ENCODE peak calls at places on chromosomes 3 and 15, in seven cellular contexts. One of them, this sample, is unnamed.

GRCh38 chr15:82810863-82811421 is 1.5 kb downstream of the WHAMM start:
- DNase-seq in stimulated activated naive CD4-positive, alpha-beta T cell treated with Interleukin-2 at 50 U/mL for 16 hours: peak; percentile 50
- DNase-seq in effector CD4-positive, alpha-beta T cell: peak; percentile 47
- DNase-seq in fibroblast of pulmonary artery: peak; percentile 10
- DNase-seq in T-helper 2 cell: peak; percentile 81
- DNase-seq in mucosa of descending colon: no peak
- DNase-seq in NCI-H1048: no peak
- DNase-seq in this sample: peak; percentile 45

GRCh38 chr3:194103475-194103874 is 32.5 kb upstream of the HES1 start:
- DNase-seq in NCI-H1048: no peak
- DNase-seq in T-helper 2 cell: peak; percentile 21
- DNase-seq in fibroblast of pulmonary artery: no peak
- DNase-seq in mucosa of descending colon: no peak
- DNase-seq in stimulated activated naive CD4-positive, alpha-beta T cell treated with Interleukin-2 at 50 U/mL for 16 hours: no peak
- DNase-seq in effector CD4-positive, alpha-beta T cell: peak; percentile 10
- DNase-seq in this sample: peak; percentile 49

GRCh38 chr3:44931791-44932190 is 44.2 kb downstream of the ZDHHC3 start:
- DNase-seq in fibroblast of pulmonary artery: no peak
- DNase-seq in effector CD4-positive, alpha-beta T cell: no peak
- DNase-seq in mucosa of descending colon: no peak
- DNase-seq in T-helper 2 cell: no peak
- DNase-seq in stimulated activated naive CD4-positive, alpha-beta T cell treated with Interleukin-2 at 50 U/mL for 16 hours: no peak
- DNase-seq in NCI-H1048: no peak
- DNase-seq in this sample: no peak

GRCh38 chr15:66617137-66618090 is 51.6 kb upstream of the LCTL start:
- DNase-seq in stimulated activated naive CD4-positive, alpha-beta T cell treated with Interleukin-2 at 50 U/mL for 16 hours: no peak
- DNase-seq in mucosa of descending colon: peak; percentile 71
- DNase-seq in effector CD4-positive, alpha-beta T cell: no peak
- DNase-seq in T-helper 2 cell: no peak
- DNase-seq in NCI-H1048: no peak
- DNase-seq in fibroblast of pulmonary artery: peak; percentile 88
- DNase-seq in this sample: no peak

GRCh38 chr15:57550640-57551039 is 41.1 kb upstream of the MYZAP start:
- DNase-seq in T-helper 2 cell: no peak
- DNase-seq in mucosa of descending colon: peak; percentile 71
- DNase-seq in NCI-H1048: no peak
- DNase-seq in effector CD4-positive, alpha-beta T cell: no peak
- DNase-seq in stimulated activated naive CD4-positive, alpha-beta T cell treated with Interleukin-2 at 50 U/mL for 16 hours: no peak
- DNase-seq in fibroblast of pulmonary artery: peak; percentile 16
- DNase-seq in this sample: no peak

GRCh38 chr3:73681610-73682009 is 56.9 kb upstream of the PDZRN3 start:
- DNase-seq in stimulated activated naive CD4-positive, alpha-beta T cell treated with Interleukin-2 at 50 U/mL for 16 hours: no peak
- DNase-seq in mucosa of descending colon: no peak
- DNase-seq in effector CD4-positive, alpha-beta T cell: no peak
- DNase-seq in T-helper 2 cell: no peak
- DNase-seq in NCI-H1048: no peak
- DNase-seq in fibroblast of pulmonary artery: peak; percentile 32
- DNase-seq in this sample: no peak

GRCh38 chr15:68503791-68504720 is 72.1 kb upstream of the ITGA11 start:
- DNase-seq in mucosa of descending colon: no peak
- DNase-seq in stimulated activated naive CD4-positive, alpha-beta T cell treated with Interleukin-2 at 50 U/mL for 16 hours: no peak
- DNase-seq in T-helper 2 cell: no peak
- DNase-seq in fibroblast of pulmonary artery: no peak
- DNase-seq in NCI-H1048: no peak
- DNase-seq in effector CD4-positive, alpha-beta T cell: no peak
- DNase-seq in this sample: no peak

GRCh38 chr3:52095990-52096775 is 39.8 kb upstream of the DUSP7 start:
- DNase-seq in T-helper 2 cell: no peak
- DNase-seq in NCI-H1048: no peak
- DNase-seq in effector CD4-positive, alpha-beta T cell: no peak
- DNase-seq in stimulated activated naive CD4-positive, alpha-beta T cell treated with Interleukin-2 at 50 U/mL for 16 hours: no peak
- DNase-seq in mucosa of descending colon: peak; percentile 2
- DNase-seq in fibroblast of pulmonary artery: no peak
- DNase-seq in this sample: no peak

GRCh38 chr3:187875868-187876267 is 130.6 kb upstream of the BCL6 start:
- DNase-seq in stimulated activated naive CD4-positive, alpha-beta T cell treated with Interleukin-2 at 50 U/mL for 16 hours: no peak
- DNase-seq in fibroblast of pulmonary artery: no peak
- DNase-seq in mucosa of descending colon: no peak
- DNase-seq in T-helper 2 cell: no peak
- DNase-seq in effector CD4-positive, alpha-beta T cell: no peak
- DNase-seq in NCI-H1048: no peak
- DNase-seq in this sample: no peak

GRCh38 chr15:48730506-48730905 is 80.4 kb downstream of the CEP152 start:
- DNase-seq in stimulated activated naive CD4-positive, alpha-beta T cell treated with Interleukin-2 at 50 U/mL for 16 hours: no peak
- DNase-seq in mucosa of descending colon: no peak
- DNase-seq in NCI-H1048: no peak
- DNase-seq in T-helper 2 cell: no peak
- DNase-seq in fibroblast of pulmonary artery: no peak
- DNase-seq in effector CD4-positive, alpha-beta T cell: no peak
- DNase-seq in this sample: no peak

GRCh38 chr3:119700269-119700919 is 2.4 kb upstream of the CFAP91 start:
- DNase-seq in mucosa of descending colon: no peak
- DNase-seq in T-helper 2 cell: peak; percentile 63
- DNase-seq in stimulated activated naive CD4-positive, alpha-beta T cell treated with Interleukin-2 at 50 U/mL for 16 hours: peak; percentile 2
- DNase-seq in effector CD4-positive, alpha-beta T cell: peak; percentile 5
- DNase-seq in fibroblast of pulmonary artery: peak; percentile 39
- DNase-seq in NCI-H1048: no peak
- DNase-seq in this sample: peak; percentile 15

GRCh38 chr15:83581381-83581780 is 72.5 kb upstream of the ADAMTSL3 start:
- DNase-seq in NCI-H1048: no peak
- DNase-seq in fibroblast of pulmonary artery: no peak
- DNase-seq in T-helper 2 cell: no peak
- DNase-seq in mucosa of descending colon: no peak
- DNase-seq in effector CD4-positive, alpha-beta T cell: no peak
- DNase-seq in stimulated activated naive CD4-positive, alpha-beta T cell treated with Interleukin-2 at 50 U/mL for 16 hours: no peak
- DNase-seq in this sample: no peak

GRCh38 chr3:167895684-167896083 is 160.2 kb downstream of the SERPINI1 start:
- DNase-seq in mucosa of descending colon: no peak
- DNase-seq in NCI-H1048: no peak
- DNase-seq in stimulated activated naive CD4-positive, alpha-beta T cell treated with Interleukin-2 at 50 U/mL for 16 hours: no peak
- DNase-seq in fibroblast of pulmonary artery: no peak
- DNase-seq in T-helper 2 cell: no peak
- DNase-seq in effector CD4-positive, alpha-beta T cell: no peak
- DNase-seq in this sample: no peak

GRCh38 chr3:9613349-9613748 is 36.0 kb upstream of the MTMR14 start:
- DNase-seq in fibroblast of pulmonary artery: no peak
- DNase-seq in mucosa of descending colon: no peak
- DNase-seq in effector CD4-positive, alpha-beta T cell: no peak
- DNase-seq in stimulated activated naive CD4-positive, alpha-beta T cell treated with Interleukin-2 at 50 U/mL for 16 hours: no peak
- DNase-seq in T-helper 2 cell: no peak
- DNase-seq in NCI-H1048: no peak
- DNase-seq in this sample: no peak

GRCh38 chr3:186818956-186819355 is 12.7 kb upstream of the RFC4 start:
- DNase-seq in T-helper 2 cell: no peak
- DNase-seq in effector CD4-positive, alpha-beta T cell: no peak
- DNase-seq in NCI-H1048: no peak
- DNase-seq in fibroblast of pulmonary artery: no peak
- DNase-seq in mucosa of descending colon: no peak
- DNase-seq in stimulated activated naive CD4-positive, alpha-beta T cell treated with Interleukin-2 at 50 U/mL for 16 hours: no peak
- DNase-seq in this sample: no peak

GRCh38 chr15:31269961-31270575 is 56.6 kb upstream of the KLF13 start:
- DNase-seq in T-helper 2 cell: no peak
- DNase-seq in stimulated activated naive CD4-positive, alpha-beta T cell treated with Interleukin-2 at 50 U/mL for 16 hours: no peak
- DNase-seq in NCI-H1048: no peak
- DNase-seq in fibroblast of pulmonary artery: no peak
- DNase-seq in mucosa of descending colon: no peak
- DNase-seq in effector CD4-positive, alpha-beta T cell: no peak
- DNase-seq in this sample: peak; percentile 6

GRCh38 chr3:162166543-162166942 is 669.9 kb downstream of the OTOL1 start:
- DNase-seq in effector CD4-positive, alpha-beta T cell: no peak
- DNase-seq in fibroblast of pulmonary artery: no peak
- DNase-seq in stimulated activated naive CD4-positive, alpha-beta T cell treated with Interleukin-2 at 50 U/mL for 16 hours: no peak
- DNase-seq in T-helper 2 cell: no peak
- DNase-seq in mucosa of descending colon: no peak
- DNase-seq in NCI-H1048: no peak
- DNase-seq in this sample: no peak

GRCh38 chr15:71501344-71502128 is 308.8 kb upstream of the NR2E3 start:
- DNase-seq in fibroblast of pulmonary artery: no peak
- DNase-seq in mucosa of descending colon: no peak
- DNase-seq in NCI-H1048: no peak
- DNase-seq in stimulated activated naive CD4-positive, alpha-beta T cell treated with Interleukin-2 at 50 U/mL for 16 hours: no peak
- DNase-seq in effector CD4-positive, alpha-beta T cell: no peak
- DNase-seq in T-helper 2 cell: no peak
- DNase-seq in this sample: no peak

GRCh38 chr3:16907245-16907644 is 22.5 kb downstream of the PLCL2 start:
- DNase-seq in mucosa of descending colon: no peak
- DNase-seq in effector CD4-positive, alpha-beta T cell: no peak
- DNase-seq in stimulated activated naive CD4-positive, alpha-beta T cell treated with Interleukin-2 at 50 U/mL for 16 hours: no peak
- DNase-seq in T-helper 2 cell: peak; percentile 43
- DNase-seq in NCI-H1048: no peak
- DNase-seq in fibroblast of pulmonary artery: no peak
- DNase-seq in this sample: no peak

This sample was measured in memory B cell.